ENCODE peak calls at places on chromosome 1, in five cellular contexts. One of them, this sample, is unnamed.

GRCh38 chr1:226632169-226632884 is 83.8 kb downstream of the STUM start:
- DNase-seq in DMS53: no peak
- DNase-seq in posterior cingulate gyrus: no peak
- DNase-seq in OCI-LY7: no peak
- DNase-seq in H54: no peak
- DNase-seq in this sample: peak

GRCh38 chr1:244863491-244864252 is 671 bp downstream of the HNRNPU start:
- DNase-seq in DMS53: no peak
- DNase-seq in posterior cingulate gyrus: peak
- DNase-seq in OCI-LY7: peak
- DNase-seq in H54: peak
- DNase-seq in this sample: no peak

GRCh38 chr1:200620273-200621131 is at the start of gene KIF14:
- DNase-seq in DMS53: peak
- DNase-seq in posterior cingulate gyrus: peak
- DNase-seq in OCI-LY7: peak
- DNase-seq in H54: peak
- DNase-seq in this sample: peak

GRCh38 chr1:26038904-26039303 is 7.0 kb downstream of the SLC30A2 start:
- DNase-seq in DMS53: no peak
- DNase-seq in posterior cingulate gyrus: peak
- DNase-seq in OCI-LY7: no peak
- DNase-seq in H54: no peak
- DNase-seq in this sample: no peak

GRCh38 chr1:207670997-207671396 is 26.1 kb downstream of the CR1L start:
- DNase-seq in DMS53: no peak
- DNase-seq in posterior cingulate gyrus: no peak
- DNase-seq in OCI-LY7: no peak
- DNase-seq in H54: no peak
- DNase-seq in this sample: no peak

GRCh38 chr1:28374297-28374696 is 4.8 kb downstream of the PHACTR4 start:
- DNase-seq in DMS53: no peak
- DNase-seq in posterior cingulate gyrus: no peak
- DNase-seq in OCI-LY7: no peak
- DNase-seq in H54: no peak
- DNase-seq in this sample: no peak

GRCh38 chr1:14850563-14850962 is 252.1 kb downstream of the KAZN start:
- DNase-seq in DMS53: no peak
- DNase-seq in posterior cingulate gyrus: no peak
- DNase-seq in OCI-LY7: peak
- DNase-seq in H54: no peak
- DNase-seq in this sample: peak

GRCh38 chr1:47936916-47937551 is 60.2 kb downstream of the TRABD2B start:
- DNase-seq in DMS53: no peak
- DNase-seq in posterior cingulate gyrus: no peak
- DNase-seq in OCI-LY7: no peak
- DNase-seq in H54: no peak
- DNase-seq in this sample: no peak

GRCh38 chr1:221294244-221294643 is 415.0 kb downstream of the HLX start:
- DNase-seq in DMS53: no peak
- DNase-seq in posterior cingulate gyrus: no peak
- DNase-seq in OCI-LY7: no peak
- DNase-seq in H54: no peak
- DNase-seq in this sample: no peak

GRCh38 chr1:178271471-178271870 is 177.6 kb downstream of the RASAL2 start:
- DNase-seq in DMS53: no peak
- DNase-seq in posterior cingulate gyrus: no peak
- DNase-seq in OCI-LY7: no peak
- DNase-seq in H54: no peak
- DNase-seq in this sample: no peak

GRCh38 chr1:199821029-199821779 is 206.3 kb upstream of the NR5A2 start:
- DNase-seq in DMS53: peak
- DNase-seq in posterior cingulate gyrus: no peak
- DNase-seq in OCI-LY7: no peak
- DNase-seq in H54: no peak
- DNase-seq in this sample: peak

GRCh38 chr1:111894497-111894896 is 95.0 kb downstream of the KCND3 start:
- DNase-seq in DMS53: no peak
- DNase-seq in posterior cingulate gyrus: no peak
- DNase-seq in OCI-LY7: no peak
- DNase-seq in H54: no peak
- DNase-seq in this sample: no peak

GRCh38 chr1:185699874-185700273 is 34.3 kb upstream of the HMCN1 start:
- DNase-seq in DMS53: peak
- DNase-seq in posterior cingulate gyrus: no peak
- DNase-seq in OCI-LY7: no peak
- DNase-seq in H54: no peak
- DNase-seq in this sample: no peak

GRCh38 chr1:15803380-15803779 is 4.1 kb downstream of the UQCRHL start:
- DNase-seq in DMS53: peak
- DNase-seq in posterior cingulate gyrus: no peak
- DNase-seq in OCI-LY7: peak
- DNase-seq in H54: no peak
- DNase-seq in this sample: peak

GRCh38 chr1:230430499-230430898 is 4.4 kb upstream of the PGBD5 start:
- DNase-seq in DMS53: no peak
- DNase-seq in posterior cingulate gyrus: no peak
- DNase-seq in OCI-LY7: no peak
- DNase-seq in H54: no peak
- DNase-seq in this sample: no peak

GRCh38 chr1:31523012-31523411 is 53.3 kb upstream of the TINAGL1 start:
- DNase-seq in DMS53: peak
- DNase-seq in posterior cingulate gyrus: no peak
- DNase-seq in OCI-LY7: no peak
- DNase-seq in H54: no peak
- DNase-seq in this sample: no peak

GRCh38 chr1:6995789-6996188 is 210.5 kb downstream of the CAMTA1 start:
- DNase-seq in DMS53: no peak
- DNase-seq in posterior cingulate gyrus: peak
- DNase-seq in OCI-LY7: no peak
- DNase-seq in H54: no peak
- DNase-seq in this sample: no peak

GRCh38 chr1:14782741-14783591 is 184.5 kb downstream of the KAZN start:
- DNase-seq in DMS53: no peak
- DNase-seq in posterior cingulate gyrus: no peak
- DNase-seq in OCI-LY7: no peak
- DNase-seq in H54: no peak
- DNase-seq in this sample: peak

GRCh38 chr1:38000529-38001453 is 4.5 kb downstream of the FHL3 start:
- DNase-seq in DMS53: peak
- DNase-seq in posterior cingulate gyrus: no peak
- DNase-seq in OCI-LY7: no peak
- DNase-seq in H54: peak
- DNase-seq in this sample: no peak

GRCh38 chr1:171852273-171852672 is 11.0 kb downstream of the DNM3 start:
- DNase-seq in DMS53: no peak
- DNase-seq in posterior cingulate gyrus: no peak
- DNase-seq in OCI-LY7: no peak
- DNase-seq in H54: no peak
- DNase-seq in this sample: no peak

GRCh38 chr1:232704694-232705680 is 75.1 kb upstream of the SIPA1L2 start:
- DNase-seq in DMS53: peak
- DNase-seq in posterior cingulate gyrus: no peak
- DNase-seq in OCI-LY7: no peak
- DNase-seq in H54: peak
- DNase-seq in this sample: peak

GRCh38 chr1:157968951-157969350 is 24.5 kb upstream of the KIRREL1 start:
- DNase-seq in DMS53: no peak
- DNase-seq in posterior cingulate gyrus: no peak
- DNase-seq in OCI-LY7: no peak
- DNase-seq in H54: peak
- DNase-seq in this sample: peak

GRCh38 chr1:171138973-171139372 is 46.1 kb upstream of the FMO2 start:
- DNase-seq in DMS53: no peak
- DNase-seq in posterior cingulate gyrus: no peak
- DNase-seq in OCI-LY7: no peak
- DNase-seq in H54: no peak
- DNase-seq in this sample: no peak

GRCh38 chr1:150126811-150127210 is 22.9 kb upstream of the PLEKHO1 start:
- DNase-seq in DMS53: no peak
- DNase-seq in posterior cingulate gyrus: no peak
- DNase-seq in OCI-LY7: no peak
- DNase-seq in H54: no peak
- DNase-seq in this sample: no peak

GRCh38 chr1:241611063-241611462 is 29.1 kb downstream of the CHML start:
- DNase-seq in DMS53: peak
- DNase-seq in posterior cingulate gyrus: no peak
- DNase-seq in OCI-LY7: peak
- DNase-seq in H54: no peak
- DNase-seq in this sample: peak

GRCh38 chr1:36446261-36446660 is 4.0 kb downstream of the OSCP1 start:
- DNase-seq in DMS53: peak
- DNase-seq in posterior cingulate gyrus: peak
- DNase-seq in OCI-LY7: peak
- DNase-seq in H54: no peak
- DNase-seq in this sample: peak

GRCh38 chr1:93814795-93815737 is 63.9 kb downstream of the DNTTIP2 start:
- DNase-seq in DMS53: no peak
- DNase-seq in posterior cingulate gyrus: no peak
- DNase-seq in OCI-LY7: no peak
- DNase-seq in H54: no peak
- DNase-seq in this sample: peak

GRCh38 chr1:15507278-15507677 is 16.7 kb downstream of the CASP9 start:
- DNase-seq in DMS53: no peak
- DNase-seq in posterior cingulate gyrus: no peak
- DNase-seq in OCI-LY7: peak
- DNase-seq in H54: no peak
- DNase-seq in this sample: no peak

GRCh38 chr1:209207701-209208286 is 375.7 kb upstream of the CAMK1G start:
- DNase-seq in DMS53: peak
- DNase-seq in posterior cingulate gyrus: peak
- DNase-seq in OCI-LY7: peak
- DNase-seq in H54: peak
- DNase-seq in this sample: peak

GRCh38 chr1:155968670-155969069 is 9.7 kb downstream of the ARHGEF2 start:
- DNase-seq in DMS53: no peak
- DNase-seq in posterior cingulate gyrus: peak
- DNase-seq in OCI-LY7: no peak
- DNase-seq in H54: no peak
- DNase-seq in this sample: no peak

GRCh38 chr1:1680912-1681273 is 11.7 kb downstream of the SLC35E2B start:
- DNase-seq in DMS53: no peak
- DNase-seq in posterior cingulate gyrus: peak
- DNase-seq in OCI-LY7: no peak
- DNase-seq in H54: no peak
- DNase-seq in this sample: no peak

This sample was measured in NCI-H69.